ENCODE peak calls at places on chromosomes 11 and 22, in five cellular contexts. W, J, L, G and E are unnamed samples.

GRCh38 chr11:64472593-64473455 is 113.9 kb downstream of the RPS6KA4 start:
- DNase-seq in W (no peak), J (no peak), L (no peak), G (no peak), E (no peak)

GRCh38 chr11:13015753-13016152 is 6.6 kb downstream of the RASSF10 start:
- DNase-seq in W (no peak), J (no peak), L (no peak), G (no peak), E (no peak)

GRCh38 chr11:117020287-117020686 is 77.9 kb downstream of the SIK3 start:
- DNase-seq in W (no peak), J (no peak), L (no peak), G (peak; percentile 69), E (no peak)

GRCh38 chr11:131668867-131669780 is 298.7 kb downstream of the NTM start:
- DNase-seq in W (no peak), J (peak; percentile 41), L (no peak), G (peak; percentile 51), E (peak; percentile 35)

GRCh38 chr11:128290106-128290840 is 297.1 kb downstream of the ETS1 start:
- DNase-seq in W (peak; percentile 47), J (peak; percentile 74), L (peak; percentile 41), G (peak; percentile 91), E (peak; percentile 74)

GRCh38 chr11:8330896-8331295 is 67.2 kb upstream of the LMO1 start:
- DNase-seq in W (no peak), J (peak; percentile 28), L (no peak), G (no peak), E (no peak)

GRCh38 chr22:42720263-42721044 is at the start of gene A4GALT:
- DNase-seq in W (no peak), J (no peak), L (no peak), G (no peak), E (no peak)

GRCh38 chr11:93652161-93652597 is 9.3 kb upstream of the CEP295 start:
- DNase-seq in W (no peak), J (peak; percentile 56), L (no peak), G (peak; percentile 55), E (peak; percentile 39)

GRCh38 chr11:114058871-114059277 is 637 bp upstream of the ZBTB16 start:
- DNase-seq in W (no peak), J (peak; percentile 69), L (peak; percentile 64), G (peak; percentile 70), E (no peak)

GRCh38 chr11:44877908-44878459 is 72.7 kb downstream of the TP53I11 start:
- DNase-seq in W (no peak), J (no peak), L (peak; percentile 35), G (no peak), E (no peak)

GRCh38 chr11:34890812-34891211 is 25.4 kb downstream of the APIP start:
- DNase-seq in W (no peak), J (no peak), L (no peak), G (no peak), E (peak; percentile 62)

GRCh38 chr22:46761539-46762237 is 762 bp upstream of the TBC1D22A start:
- DNase-seq in W (no peak), J (no peak), L (no peak), G (no peak), E (no peak)

GRCh38 chr11:110022548-110022947 is 70.6 kb upstream of the ZC3H12C start:
- DNase-seq in W (no peak), J (no peak), L (no peak), G (no peak), E (peak; percentile 85)

GRCh38 chr11:122748968-122749687 is 89.2 kb upstream of the CRTAM start:
- DNase-seq in W (peak; percentile 60), J (peak; percentile 44), L (no peak), G (peak; percentile 81), E (peak; percentile 89)

GRCh38 chr22:20520093-20520511 is 12.7 kb downstream of the MED15 start:
- DNase-seq in W (no peak), J (no peak), L (no peak), G (no peak), E (peak; percentile 37)

GRCh38 chr22:46102159-46102558 is 48.2 kb upstream of the PPARA start:
- DNase-seq in W (no peak), J (no peak), L (no peak), G (no peak), E (no peak)

GRCh38 chr22:24423519-24424000 is 3.8 kb upstream of the ADORA2A start:
- DNase-seq in W (no peak), J (peak; percentile 58), L (peak; percentile 63), G (peak; percentile 73), E (no peak)

GRCh38 chr22:43658823-43659222 is 153.3 kb downstream of the EFCAB6 start:
- DNase-seq in W (no peak), J (no peak), L (no peak), G (no peak), E (no peak)

GRCh38 chr11:104968856-104969776 is 742 bp upstream of the CASP4 start:
- DNase-seq in W (peak; percentile 33), J (peak; percentile 36), L (peak; percentile 41), G (peak; percentile 56), E (no peak)

GRCh38 chr11:67645521-67646457 is 4.7 kb downstream of the ACY3 start:
- DNase-seq in W (no peak), J (no peak), L (no peak), G (no peak), E (no peak)

GRCh38 chr22:20401376-20402020 is 7.5 kb downstream of the ZNF74 start:
- DNase-seq in W (no peak), J (no peak), L (no peak), G (no peak), E (no peak)

GRCh38 chr11:77705195-77705876 is 67.7 kb upstream of the CLNS1A start:
- DNase-seq in W (no peak), J (no peak), L (no peak), G (no peak), E (peak; percentile 60)

DNA sequence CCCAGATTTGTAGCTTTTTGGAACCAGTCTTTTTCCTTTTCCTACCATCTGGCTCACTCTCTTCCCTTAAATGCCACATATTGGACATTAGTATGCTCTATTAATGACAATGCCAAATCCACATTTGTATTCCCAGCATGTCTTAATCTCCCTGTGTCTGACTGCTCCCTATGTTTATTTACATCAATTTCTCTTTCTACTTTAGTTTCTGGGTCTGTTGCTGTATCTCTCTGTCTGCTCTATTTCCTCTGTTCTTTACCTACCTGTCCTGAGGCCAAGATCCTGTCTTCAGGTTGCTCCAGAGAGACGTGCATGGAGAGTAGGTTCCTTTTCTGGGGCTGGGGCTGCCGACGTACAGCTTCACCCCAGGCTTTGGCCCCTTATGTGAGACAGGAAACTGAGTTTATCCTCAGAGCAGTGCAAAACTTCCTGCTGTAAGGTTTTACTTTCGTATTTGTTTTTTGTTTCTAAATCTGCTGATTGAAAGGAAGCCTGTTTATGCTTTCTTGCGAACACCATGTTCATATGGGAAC is 25.6 kb downstream of the OR2AG2 start:
- DNase-seq in W (no peak), J (no peak), L (no peak), G (peak; percentile 86), E (no peak)
- H3K4me3 ChIP-seq in W (peak overlapping the region; percentile 11), J (no peak overlapping the region), L (no peak overlapping the region), G (peak overlapping the region; percentile 29), E (no peak overlapping the region)

GRCh38 chr22:38874529-38875222 is 2.7 kb upstream of the CBX6 start:
- DNase-seq in W (no peak), J (no peak), L (no peak), G (no peak), E (peak; percentile 0)

GRCh38 chr22:38872172-38872830 is at the start of gene CBX6:
- DNase-seq in W (peak; percentile 93), J (peak; percentile 97), L (peak; percentile 98), G (peak; percentile 96), E (peak; percentile 86)

GRCh38 chr22:38872831-38873248 is 824 bp upstream of the CBX6 start:
- DNase-seq in W (peak; percentile 68), J (peak; percentile 75), L (peak; percentile 84), G (peak; percentile 62), E (no peak)

GRCh38 chr22:38871360-38872171 is 450 bp downstream of the CBX6 start:
- DNase-seq in W (no peak), J (no peak), L (peak; percentile 52), G (peak; percentile 53), E (no peak)

DNA sequence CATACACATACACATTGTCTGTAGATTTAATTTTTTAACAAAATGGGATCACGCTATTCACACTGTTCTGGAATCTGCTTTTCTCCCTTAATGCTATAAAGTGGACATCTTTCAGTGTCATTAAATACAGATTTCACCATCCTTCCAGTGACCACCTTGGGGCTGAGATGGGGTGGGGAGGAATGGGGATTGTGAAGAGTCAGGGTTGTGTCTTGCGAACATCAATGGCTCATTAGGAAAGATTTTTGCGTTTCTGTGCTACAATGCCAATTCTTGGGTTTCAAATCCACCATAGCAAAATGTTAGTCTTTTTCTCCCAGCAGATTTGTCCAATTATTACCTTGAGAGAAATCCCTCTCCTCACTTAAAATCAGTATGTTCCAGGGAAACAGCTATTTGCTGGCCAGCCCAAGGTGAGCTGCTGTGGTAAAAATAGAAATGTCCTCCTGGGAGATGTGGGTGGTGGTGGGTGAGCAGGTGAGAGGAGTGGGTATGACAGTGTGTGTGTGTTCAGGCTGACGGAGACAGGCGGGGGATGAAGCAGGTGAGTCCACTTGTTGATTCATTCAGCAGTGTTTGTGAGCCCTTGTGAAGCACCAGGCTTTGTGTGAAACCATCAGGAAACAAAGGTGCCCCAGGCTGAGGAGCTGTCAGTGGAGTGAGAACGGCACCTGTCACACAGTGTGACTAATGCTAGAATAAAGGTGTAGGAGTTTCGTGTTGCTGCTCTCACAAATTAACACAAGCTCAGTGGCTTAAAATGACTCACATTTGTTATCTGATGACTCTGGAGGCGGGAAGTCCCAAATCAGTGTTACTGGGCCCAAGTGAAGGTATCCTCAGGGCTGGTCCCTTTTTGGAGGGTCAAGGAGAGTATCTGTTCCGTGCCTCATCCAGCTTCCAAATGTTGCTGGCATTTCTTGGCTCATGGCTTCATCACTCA is 1.7 kb upstream of the CBX6 start:
- DNase-seq in W (no peak), J (no peak), L (no peak), G (no peak), E (peak; percentile 99)
- H3K4me3 ChIP-seq in W (peak overlapping the region; percentile 93), J (no peak overlapping the region), L (peak overlapping the region; percentile 64), G (no peak overlapping the region), E (no peak overlapping the region)

DNA sequence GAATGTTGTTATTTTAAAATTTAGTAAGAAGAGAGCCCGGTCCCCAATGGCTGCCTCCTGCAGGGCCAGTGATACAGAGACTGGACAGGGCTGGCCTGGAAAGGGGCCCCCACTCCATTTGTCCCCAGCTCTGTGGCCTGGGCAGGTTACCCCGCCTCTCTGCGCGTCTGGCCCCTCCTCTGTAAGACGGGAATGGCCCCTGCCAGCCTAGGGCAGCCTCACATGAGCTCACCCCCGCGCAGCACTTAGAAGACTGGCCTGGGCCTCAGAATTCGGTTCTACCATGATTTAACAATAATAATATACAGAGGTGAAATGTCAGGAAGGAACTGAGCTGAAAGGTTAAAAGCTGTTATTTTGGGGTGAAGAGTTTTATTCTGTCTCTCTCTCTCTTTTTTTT is 1.3 kb downstream of the APOBEC3G start:
- DNase-seq in W (no peak), J (no peak), L (no peak), G (no peak), E (no peak)
- H3K4me3 ChIP-seq in W (no peak overlapping the region), J (no peak overlapping the region), L (no peak overlapping the region), G (no peak overlapping the region), E (no peak overlapping the region)

GRCh38 chr11:96013459-96014213 is 89.7 kb upstream of the MTMR2 start:
- DNase-seq in W (no peak), J (no peak), L (no peak), G (no peak), E (no peak)

GRCh38 chr11:96016978-96017502 is 93.1 kb upstream of the MTMR2 start:
- DNase-seq in W (no peak), J (no peak), L (no peak), G (no peak), E (no peak)

GRCh38 chr11:96012086-96012824 is 88.3 kb upstream of the MTMR2 start:
- DNase-seq in W (no peak), J (peak; percentile 34), L (no peak), G (peak; percentile 79), E (peak; percentile 70)

GRCh38 chr11:96015911-96016565 is 92.1 kb upstream of the MTMR2 start:
- DNase-seq in W (no peak), J (no peak), L (no peak), G (no peak), E (no peak)

GRCh38 chr11:96014234-96014633 is 90.3 kb upstream of the MTMR2 start:
- DNase-seq in W (no peak), J (no peak), L (no peak), G (no peak), E (peak; percentile 63)
- H3K4me3 ChIP-seq in W (no peak overlapping the region), J (no peak overlapping the region), L (no peak overlapping the region), G (no peak overlapping the region), E (no peak overlapping the region)